ENCODE peak calls at places on chromosomes 3 and 15, in seven cellular contexts. A is endodermal cell, Y is brain microvascular endothelial cell, W is AG04450, J is WERI-Rb-1, Q is transverse colon, V is IMR-90. M is an unnamed sample.

GRCh38 chr3:188979669-188980311 is 192.0 kb upstream of the TPRG1 start:
- DNase-seq in A (peak; percentile 56), Y (no peak), W (no peak), J (no peak), Q (no peak), V (peak; percentile 25), M (no peak)

GRCh38 chr15:65847977-65848376 is 21.3 kb upstream of the RAB11A start:
- DNase-seq in A (no peak), Y (no peak), W (no peak), J (no peak), Q (no peak), V (no peak), M (no peak)

GRCh38 chr3:190532626-190533155 is 18.8 kb downstream of the IL1RAP start:
- DNase-seq in A (no peak), Y (no peak), W (no peak), J (no peak), Q (no peak), V (no peak), M (no peak)

GRCh38 chr3:146912233-146913015 is 307.3 kb upstream of the PLSCR5 start:
- DNase-seq in A (no peak), Y (no peak), W (no peak), J (no peak), Q (no peak), V (no peak), M (no peak)

GRCh38 chr3:197541756-197542539 is 13.8 kb downstream of the BDH1 start:
- DNase-seq in A (peak; percentile 92), Y (peak; percentile 86), W (peak; percentile 58), J (no peak), Q (no peak), V (peak; percentile 73), M (no peak)

GRCh38 chr15:58840048-58840447 is 68.9 kb downstream of the MINDY2 start:
- DNase-seq in A (no peak), Y (peak; percentile 21), W (no peak), J (no peak), Q (no peak), V (no peak), M (peak; percentile 45)

GRCh38 chr3:15823092-15823491 is 25.3 kb upstream of the ANKRD28 start:
- DNase-seq in A (peak; percentile 48), Y (no peak), W (no peak), J (peak; percentile 63), Q (no peak), V (no peak), M (no peak)

GRCh38 chr15:84804005-84804803 is 13.0 kb upstream of the ALPK3 start:
- DNase-seq in A (no peak), Y (no peak), W (no peak), J (no peak), Q (no peak), V (no peak), M (no peak)

GRCh38 chr3:194009019-194009418 is 126.9 kb upstream of the HES1 start:
- DNase-seq in A (peak; percentile 60), Y (no peak), W (no peak), J (no peak), Q (peak; percentile 51), V (no peak), M (no peak)

GRCh38 chr3:66083961-66084270 is 45.2 kb upstream of the MAGI1 start:
- DNase-seq in A (no peak), Y (peak; percentile 1), W (no peak), J (no peak), Q (no peak), V (no peak), M (no peak)

GRCh38 chr3:119293761-119294401 is at the start of gene ARHGAP31:
- DNase-seq in A (peak; percentile 88), Y (peak; percentile 81), W (peak; percentile 46), J (peak; percentile 39), Q (peak; percentile 71), V (peak; percentile 81), M (peak; percentile 21)

GRCh38 chr3:50672656-50673055 is 2.1 kb upstream of the DOCK3 start:
- DNase-seq in A (no peak), Y (no peak), W (no peak), J (no peak), Q (no peak), V (no peak), M (no peak)

GRCh38 chr15:38508647-38509046 is 54.7 kb downstream of the FAM98B start:
- DNase-seq in A (no peak), Y (no peak), W (no peak), J (no peak), Q (no peak), V (no peak), M (no peak)

DNA sequence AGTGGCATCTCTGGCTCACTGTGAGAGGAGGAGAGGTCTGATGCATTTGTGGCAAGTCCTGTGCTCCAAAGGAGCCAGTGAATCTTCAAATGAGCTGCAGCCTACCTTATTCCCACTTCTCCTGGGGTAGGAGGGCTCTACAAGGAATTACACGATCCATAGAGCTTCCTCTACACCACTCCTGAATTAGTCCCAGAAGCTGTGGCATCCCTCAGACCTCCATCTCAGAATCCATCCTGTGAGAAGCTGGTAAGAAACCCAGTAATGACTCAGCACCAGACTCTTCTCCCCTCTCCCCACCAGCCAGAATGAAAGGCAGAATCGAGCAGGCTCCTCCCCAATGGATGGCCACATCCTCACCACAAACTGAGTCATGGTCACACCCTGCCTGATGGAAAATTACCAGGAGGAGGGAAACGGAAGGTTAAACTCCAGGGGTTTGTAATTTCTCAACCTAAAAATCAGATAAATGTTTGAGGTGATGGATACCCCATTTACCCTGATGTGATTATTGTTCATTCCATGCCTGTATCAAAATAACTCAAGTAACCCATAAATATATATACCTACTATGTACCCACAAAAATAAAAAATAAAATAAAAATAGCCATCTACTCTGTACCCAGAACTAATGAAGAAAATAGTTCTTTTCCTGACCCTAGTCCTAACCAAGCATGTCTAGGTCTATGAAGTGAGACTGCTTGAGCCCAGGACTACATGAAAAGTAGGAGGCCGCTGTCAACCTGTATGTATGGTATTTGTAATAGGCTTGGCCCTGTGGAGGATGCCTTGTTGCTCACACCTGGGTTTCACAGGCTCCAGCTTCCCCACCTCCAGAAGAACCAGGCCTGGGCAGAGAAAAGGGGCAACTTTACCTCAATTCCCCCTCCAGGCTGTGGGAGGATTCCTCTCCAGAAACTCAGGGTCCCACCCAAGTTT is 6.6 kb upstream of the PKM start:
- DNase-seq in A (peak; percentile 87), Y (peak; percentile 97), W (peak; percentile 93), J (no peak), Q (peak; percentile 51), V (peak; percentile 98), M (peak; percentile 93)
- H3K4me3 ChIP-seq in A (no peak overlapping the region), Y (peak overlapping the region; percentile 50), W (peak overlapping the region; percentile 61), J (no peak overlapping the region), Q (no peak overlapping the region), V (peak overlapping the region; percentile 39), M (peak overlapping the region; percentile 22)

GRCh38 chr3:13259831-13260230 is 160.3 kb downstream of the NUP210 start:
- DNase-seq in A (no peak), Y (no peak), W (no peak), J (no peak), Q (no peak), V (no peak), M (no peak)

GRCh38 chr3:13261104-13261800 is 158.9 kb downstream of the NUP210 start:
- DNase-seq in A (no peak), Y (no peak), W (no peak), J (peak; percentile 97), Q (no peak), V (no peak), M (no peak)

GRCh38 chr3:13258986-13259514 is 161.1 kb downstream of the NUP210 start:
- DNase-seq in A (no peak), Y (no peak), W (no peak), J (no peak), Q (no peak), V (no peak), M (no peak)

GRCh38 chr3:13261908-13262307 is 158.2 kb downstream of the NUP210 start:
- DNase-seq in A (no peak), Y (no peak), W (no peak), J (no peak), Q (no peak), V (no peak), M (no peak)

DNA sequence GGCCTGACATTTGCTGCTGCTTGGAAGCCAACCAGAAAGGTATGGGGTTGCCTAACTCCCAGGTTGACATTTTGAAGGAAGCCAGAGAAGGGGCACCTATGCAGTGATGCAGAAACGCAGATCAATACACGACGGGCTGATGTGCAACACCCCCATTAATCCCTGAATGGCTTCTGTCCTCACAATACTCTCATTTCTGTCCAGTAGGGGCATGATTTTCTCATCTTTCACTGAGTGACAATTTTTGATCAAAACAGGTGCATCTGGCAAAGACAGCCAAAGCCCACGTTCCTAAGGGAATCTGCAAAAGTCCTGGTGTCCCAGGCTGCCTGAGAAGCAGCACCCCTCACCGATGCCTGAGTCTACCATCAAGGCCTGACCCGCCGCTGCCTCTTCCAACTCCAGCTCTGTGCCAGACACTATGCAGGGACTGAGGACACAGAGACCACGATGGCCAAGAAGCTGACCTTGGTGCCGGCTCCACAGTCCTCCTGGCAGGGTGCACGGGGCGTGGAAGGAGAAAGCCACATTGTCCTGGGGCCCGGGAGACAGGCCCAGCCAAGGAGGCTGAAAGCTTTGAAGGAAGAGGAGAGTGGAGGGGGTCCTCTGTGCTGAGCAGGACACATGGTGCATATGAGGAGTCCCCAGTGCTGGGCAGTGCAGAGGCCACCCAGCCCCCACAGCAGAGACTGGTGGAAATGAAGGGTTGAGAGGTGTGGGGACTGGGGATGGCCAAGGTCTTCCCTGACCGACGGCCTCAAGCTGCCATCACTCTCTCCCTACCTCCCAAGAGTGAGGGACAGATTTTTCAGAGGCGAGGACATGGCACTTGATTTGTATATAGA is 159.6 kb downstream of the NUP210 start:
- DNase-seq in A (no peak), Y (no peak), W (no peak), J (no peak), Q (no peak), V (no peak), M (no peak)
- TF ChIP-seq CTCF in A (no peak), Y (peak; percentile 21), W (no peak), J (peak; percentile 20), Q (no peak), V (no peak), M (no peak)

DNA sequence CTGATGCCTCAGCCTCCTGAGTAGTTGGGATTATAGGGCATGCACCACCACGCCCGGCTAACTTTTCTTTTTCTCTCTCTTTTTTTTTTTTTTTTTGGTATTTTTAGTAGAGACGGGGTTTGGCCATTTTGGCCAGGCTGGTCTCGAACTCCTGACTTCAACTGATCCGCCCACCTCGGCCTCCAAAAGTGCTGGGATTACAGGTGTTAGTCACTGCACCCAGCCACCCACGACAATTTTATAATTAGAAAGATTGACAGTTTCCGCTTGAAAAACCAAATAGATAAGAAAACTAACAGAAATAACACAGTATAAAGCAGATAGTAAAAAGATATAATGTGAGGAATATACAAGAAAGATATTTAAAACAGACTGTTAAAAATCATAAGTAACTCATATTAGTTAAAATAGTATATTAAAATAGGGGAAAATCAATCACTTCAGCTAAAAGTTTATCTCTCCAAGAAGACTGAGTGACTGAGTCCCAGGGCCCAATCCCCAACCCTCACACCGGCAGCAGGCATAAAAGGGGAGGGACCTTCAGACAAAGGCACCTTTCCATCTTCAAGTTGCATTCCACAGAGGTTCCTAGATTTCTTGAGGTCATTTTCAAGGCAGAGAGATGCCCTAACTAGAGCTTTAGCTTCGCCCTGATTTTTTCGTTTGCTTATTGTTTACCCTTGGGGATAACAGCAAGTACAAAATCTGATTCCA is 1.4 kb upstream of the WHAMM start:
- DNase-seq in A (no peak), Y (no peak), W (no peak), J (no peak), Q (no peak), V (no peak), M (no peak)
- H3K4me3 ChIP-seq in A (no peak overlapping the region), Y (no peak overlapping the region), W (no peak overlapping the region), J (peak overlapping the region; percentile 77), Q (no peak overlapping the region), V (no peak overlapping the region), M (no peak overlapping the region)

DNA sequence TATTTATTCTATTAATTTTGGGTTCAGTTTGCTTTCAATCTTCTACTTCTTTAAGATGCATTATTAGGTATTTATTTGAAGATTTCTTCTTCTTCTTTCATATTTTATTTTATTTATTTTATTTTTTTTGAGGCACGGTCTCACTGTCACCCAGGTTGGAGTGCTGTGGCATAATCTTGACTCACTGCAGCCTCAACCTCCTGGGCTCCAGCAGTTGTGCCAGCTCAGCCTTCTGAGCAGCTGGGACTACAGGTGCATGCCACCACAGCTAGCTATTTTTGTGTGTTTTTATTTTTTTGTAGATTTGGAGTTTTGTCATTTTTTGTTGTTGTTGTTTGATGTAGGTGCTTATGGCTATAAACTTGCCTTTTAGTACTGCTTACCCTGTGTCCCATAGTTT is 543.2 kb upstream of the SGO1 start:
- DNase-seq in A (no peak), Y (no peak), W (no peak), J (no peak), Q (no peak), V (no peak), M (no peak)
- TF ChIP-seq CTCF in A (no peak), Y (no peak), W (no peak), J (no peak), Q (no peak), V (no peak), M (no peak)